ENCODE peak calls at places on chromosomes 3 and 15, in seven cellular contexts. Y is COR-L47, L is EL, O is AG09319, S is HTR-8/SVneo, E is fibroblast of mammary gland, H is body of pancreas. A is an unnamed sample.

GRCh38 chr3:189304465-189305341 is 132.9 kb downstream of the TPRG1 start:
- DNase-seq in O (no peak), Y (peak; percentile 100), E (no peak), L (peak; percentile 58), S (peak; percentile 19), H (peak; percentile 77), A (peak; percentile 12)

GRCh38 chr3:58484722-58485069 is 7.2 kb upstream of the KCTD6 start:
- DNase-seq in L (no peak), Y (no peak), O (no peak), S (no peak), E (no peak), H (no peak), A (no peak)

GRCh38 chr3:18190646-18191045 is 234.5 kb downstream of the SATB1 start:
- DNase-seq in O (no peak), Y (no peak), H (no peak), E (peak; percentile 1), S (no peak), L (no peak), A (peak; percentile 6)

GRCh38 chr15:88243895-88244787 is 12.4 kb downstream of the NTRK3 start:
- DNase-seq in Y (no peak), E (peak; percentile 40), H (no peak), S (peak; percentile 29), L (peak; percentile 50), O (no peak), A (peak; percentile 60)

GRCh38 chr3:134929976-134930375 is 134.9 kb downstream of the EPHB1 start:
- DNase-seq in O (no peak), E (no peak), S (no peak), Y (no peak), L (no peak), H (no peak), A (no peak)

GRCh38 chr15:96264801-96265515 is 65.5 kb upstream of the NR2F2 start:
- DNase-seq in L (peak; percentile 90), Y (no peak), H (no peak), O (no peak), S (peak; percentile 62), E (no peak), A (peak; percentile 38)

GRCh38 chr3:28745436-28745835 is 396.8 kb upstream of the AZI2 start:
- DNase-seq in Y (no peak), E (no peak), S (peak; percentile 5), H (no peak), L (peak; percentile 20), O (no peak), A (no peak)

GRCh38 chr15:63971427-63971805 is 74.9 kb downstream of the DAPK2 start:
- DNase-seq in E (no peak), Y (no peak), S (no peak), O (no peak), H (no peak), L (no peak), A (no peak)